ENCODE peak calls at places on chromosomes 1 and 21, in four cellular contexts. One of them, this sample, is unnamed.

GRCh38 chr1:63593303-63593886 is at the start of gene PGM1:
- DNase-seq in AG09309: no peak
- DNase-seq in PC-9: peak
- DNase-seq in hepatocyte: peak
- DNase-seq in this sample: peak

GRCh38 chr1:246012271-246012854 is 494.7 kb downstream of the SMYD3 start:
- DNase-seq in AG09309: peak
- DNase-seq in PC-9: no peak
- DNase-seq in hepatocyte: peak
- DNase-seq in this sample: no peak

GRCh38 chr1:239914827-239915231 is 176.9 kb upstream of the FMN2 start:
- DNase-seq in AG09309: peak
- DNase-seq in PC-9: no peak
- DNase-seq in hepatocyte: no peak
- DNase-seq in this sample: peak

GRCh38 chr1:155226910-155227260 is 18.4 kb downstream of the MTX1 start:
- DNase-seq in AG09309: no peak
- DNase-seq in PC-9: peak
- DNase-seq in hepatocyte: peak
- DNase-seq in this sample: no peak

GRCh38 chr1:236421022-236421421 is 26.9 kb downstream of the EDARADD start:
- DNase-seq in AG09309: no peak
- DNase-seq in PC-9: peak
- DNase-seq in hepatocyte: peak
- DNase-seq in this sample: no peak

GRCh38 chr1:22804969-22805671 is 94.5 kb downstream of the EPHB2 start:
- DNase-seq in AG09309: no peak
- DNase-seq in PC-9: no peak
- DNase-seq in hepatocyte: no peak
- DNase-seq in this sample: no peak

GRCh38 chr1:163054056-163054706 is 15.0 kb upstream of the RGS4 start:
- DNase-seq in AG09309: no peak
- DNase-seq in PC-9: no peak
- DNase-seq in hepatocyte: no peak
- DNase-seq in this sample: no peak

GRCh38 chr1:34684246-34684645 is 70.6 kb upstream of the GJB5 start:
- DNase-seq in AG09309: no peak
- DNase-seq in PC-9: no peak
- DNase-seq in hepatocyte: peak
- DNase-seq in this sample: no peak

GRCh38 chr1:226993676-226994356 is 53.7 kb downstream of the COQ8A start:
- DNase-seq in AG09309: no peak
- DNase-seq in PC-9: no peak
- DNase-seq in hepatocyte: peak
- DNase-seq in this sample: no peak

GRCh38 chr1:42003433-42003832 is 84.7 kb upstream of the HIVEP3 start:
- DNase-seq in AG09309: no peak
- DNase-seq in PC-9: peak
- DNase-seq in hepatocyte: no peak
- DNase-seq in this sample: no peak

GRCh38 chr1:17046043-17046657 is 7.7 kb downstream of the SDHB start:
- DNase-seq in AG09309: no peak
- DNase-seq in PC-9: peak
- DNase-seq in hepatocyte: peak
- DNase-seq in this sample: peak

GRCh38 chr1:77831976-77832695 is 52.7 kb downstream of the MIGA1 start:
- DNase-seq in AG09309: no peak
- DNase-seq in PC-9: no peak
- DNase-seq in hepatocyte: peak
- DNase-seq in this sample: no peak

GRCh38 chr1:194296201-194296600 is 1109.8 kb upstream of the B3GALT2 start:
- DNase-seq in AG09309: no peak
- DNase-seq in PC-9: no peak
- DNase-seq in hepatocyte: no peak
- DNase-seq in this sample: no peak

GRCh38 chr1:221816899-221817298 is 75.0 kb upstream of the DUSP10 start:
- DNase-seq in AG09309: peak
- DNase-seq in PC-9: peak
- DNase-seq in hepatocyte: no peak
- DNase-seq in this sample: peak

GRCh38 chr1:53327183-53327941 is 508 bp downstream of the LRP8 start:
- DNase-seq in AG09309: no peak
- DNase-seq in PC-9: no peak
- DNase-seq in hepatocyte: peak
- DNase-seq in this sample: no peak

GRCh38 chr1:119799599-119800177 is 11.6 kb downstream of the REG4 start:
- DNase-seq in AG09309: no peak
- DNase-seq in PC-9: no peak
- DNase-seq in hepatocyte: no peak
- DNase-seq in this sample: no peak

GRCh38 chr1:236089046-236089773 is 24.3 kb upstream of the NID1 start:
- DNase-seq in AG09309: no peak
- DNase-seq in PC-9: no peak
- DNase-seq in hepatocyte: peak
- DNase-seq in this sample: no peak

GRCh38 chr1:175043824-175044223 is 20.6 kb upstream of the MRPS14 start:
- DNase-seq in AG09309: no peak
- DNase-seq in PC-9: no peak
- DNase-seq in hepatocyte: no peak
- DNase-seq in this sample: no peak

GRCh38 chr1:26785611-26786436 is 1.9 kb upstream of the PIGV start:
- DNase-seq in AG09309: no peak
- DNase-seq in PC-9: no peak
- DNase-seq in hepatocyte: no peak
- DNase-seq in this sample: no peak

GRCh38 chr21:46457801-46458314 is 833 bp upstream of the DIP2A start:
- DNase-seq in AG09309: no peak
- DNase-seq in PC-9: no peak
- DNase-seq in hepatocyte: peak
- DNase-seq in this sample: no peak

GRCh38 chr1:27785763-27786162 is 12.7 kb downstream of the STX12 start:
- DNase-seq in AG09309: no peak
- DNase-seq in PC-9: peak
- DNase-seq in hepatocyte: peak
- DNase-seq in this sample: no peak

GRCh38 chr1:23624440-23624839 is 65.1 kb upstream of the ID3 start:
- DNase-seq in AG09309: no peak
- DNase-seq in PC-9: no peak
- DNase-seq in hepatocyte: no peak
- DNase-seq in this sample: no peak

GRCh38 chr1:57138432-57139078 is 172.7 kb upstream of the C8B start:
- DNase-seq in AG09309: no peak
- DNase-seq in PC-9: no peak
- DNase-seq in hepatocyte: no peak
- DNase-seq in this sample: no peak

GRCh38 chr1:206676499-206676898 is 8.2 kb upstream of the MAPKAPK2 start:
- DNase-seq in AG09309: no peak
- DNase-seq in PC-9: no peak
- DNase-seq in hepatocyte: no peak
- DNase-seq in this sample: no peak

GRCh38 chr1:183734600-183735036 is 70.3 kb upstream of the RGL1 start:
- DNase-seq in AG09309: peak
- DNase-seq in PC-9: no peak
- DNase-seq in hepatocyte: peak
- DNase-seq in this sample: no peak

GRCh38 chr1:154178856-154179811 is 12.8 kb downstream of the TPM3 start:
- DNase-seq in AG09309: no peak
- DNase-seq in PC-9: no peak
- DNase-seq in hepatocyte: peak
- DNase-seq in this sample: no peak

GRCh38 chr1:53025034-53025777 is 36.8 kb upstream of the PODN start:
- DNase-seq in AG09309: peak
- DNase-seq in PC-9: peak
- DNase-seq in hepatocyte: peak
- DNase-seq in this sample: no peak

GRCh38 chr1:221740941-221741363 is 937 bp downstream of the DUSP10 start:
- DNase-seq in AG09309: no peak
- DNase-seq in PC-9: no peak
- DNase-seq in hepatocyte: peak
- DNase-seq in this sample: no peak

GRCh38 chr1:234871710-234872262 is 256.9 kb downstream of the TOMM20 start:
- DNase-seq in AG09309: no peak
- DNase-seq in PC-9: no peak
- DNase-seq in hepatocyte: no peak
- DNase-seq in this sample: no peak

GRCh38 chr1:39105841-39106765 is 80.0 kb downstream of the NDUFS5 start:
- DNase-seq in AG09309: no peak
- DNase-seq in PC-9: no peak
- DNase-seq in hepatocyte: peak
- DNase-seq in this sample: no peak

GRCh38 chr1:213564215-213564659 is 423.5 kb upstream of the PROX1 start:
- DNase-seq in AG09309: no peak
- DNase-seq in PC-9: no peak
- DNase-seq in hepatocyte: peak
- DNase-seq in this sample: no peak

GRCh38 chr1:234913771-234914170 is 214.9 kb downstream of the TOMM20 start:
- DNase-seq in AG09309: no peak
- DNase-seq in PC-9: no peak
- DNase-seq in hepatocyte: no peak
- DNase-seq in this sample: no peak

GRCh38 chr1:245336149-245336983 is 181.6 kb downstream of the KIF26B start:
- DNase-seq in AG09309: no peak
- DNase-seq in PC-9: no peak
- DNase-seq in hepatocyte: no peak
- DNase-seq in this sample: no peak

GRCh38 chr1:90851711-90852050 is 134.6 kb upstream of the BARHL2 start:
- DNase-seq in AG09309: no peak
- DNase-seq in PC-9: no peak
- DNase-seq in hepatocyte: no peak
- DNase-seq in this sample: no peak
- TF ChIP-seq CTCF in AG09309: no peak
- TF ChIP-seq CTCF in PC-9: peak
- TF ChIP-seq CTCF in hepatocyte: no peak
- TF ChIP-seq CTCF in this sample: no peak

DNA sequence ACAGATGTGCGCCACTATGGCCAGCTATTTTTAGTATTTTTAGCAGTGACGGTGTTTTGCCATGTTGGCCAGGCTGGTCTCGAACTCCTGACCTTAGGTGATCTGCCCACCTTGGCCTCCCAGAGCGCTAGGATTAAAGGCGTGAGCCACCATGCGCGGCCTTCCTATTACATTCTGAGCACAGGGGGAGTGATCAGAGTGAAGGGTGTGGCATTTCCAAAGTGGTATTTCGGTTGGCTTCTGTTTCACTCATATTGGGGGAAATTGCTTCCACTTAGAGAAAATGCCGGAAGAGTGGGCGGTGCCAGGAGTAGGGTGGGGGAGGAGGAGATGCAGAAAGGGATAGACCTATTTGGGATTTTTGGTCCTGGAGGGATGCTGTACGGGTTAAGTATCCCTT is 4.3 kb downstream of the PIK3CD start:
- DNase-seq in AG09309: no peak
- DNase-seq in PC-9: no peak
- DNase-seq in hepatocyte: no peak
- DNase-seq in this sample: no peak
- H3K4me3 ChIP-seq in AG09309: no peak
- H3K4me3 ChIP-seq in PC-9: no peak
- H3K4me3 ChIP-seq in hepatocyte: no peak
- H3K4me3 ChIP-seq in this sample: no peak

GRCh38 chr1:181587870-181588438 is 104.6 kb downstream of the CACNA1E start:
- DNase-seq in AG09309: no peak
- DNase-seq in PC-9: no peak
- DNase-seq in hepatocyte: no peak
- DNase-seq in this sample: no peak
- TF ChIP-seq CTCF in AG09309: no peak
- TF ChIP-seq CTCF in PC-9: no peak
- TF ChIP-seq CTCF in hepatocyte: peak
- TF ChIP-seq CTCF in this sample: no peak

GRCh38 chr1:224328644-224329043 is 1.3 kb downstream of the NVL start:
- DNase-seq in AG09309: no peak
- DNase-seq in PC-9: no peak
- DNase-seq in hepatocyte: no peak
- DNase-seq in this sample: no peak
- H3K4me3 ChIP-seq in AG09309: peak
- H3K4me3 ChIP-seq in PC-9: peak
- H3K4me3 ChIP-seq in hepatocyte: no peak
- H3K4me3 ChIP-seq in this sample: peak

This sample was measured in astrocyte of the cerebellum.